ENCODE peak calls at places on chromosomes 13 and 19, in eight cellular contexts. I is tibial nerve, U is IMR-90, O is heart left ventricle, X is uterus, A is gastrocnemius medialis, K is upper lobe of left lung, Q is stomach. T is an unnamed sample.

GRCh38 chr13:51913421-51914136 is 51.8 kb downstream of the CCDC70 start:
- DNase-seq in I (no peak), U (no peak), O (no peak), X (no peak), A (no peak), K (no peak), Q (no peak), T (no peak)

GRCh38 chr13:38641164-38641948 is 45.5 kb upstream of the FREM2 start:
- DNase-seq in I (no peak), U (no peak), O (no peak), X (no peak), A (no peak), K (no peak), Q (no peak), T (no peak)

GRCh38 chr13:19960673-19961015 is 2.1 kb downstream of the ZMYM2 start:
- DNase-seq in I (no peak), U (no peak), O (no peak), X (no peak), A (no peak), K (no peak), Q (no peak), T (no peak)

GRCh38 chr13:25354377-25354776 is 17.4 kb upstream of the ATP8A2 start:
- DNase-seq in I (no peak), U (no peak), O (no peak), X (no peak), A (no peak), K (no peak), Q (no peak), T (no peak)

GRCh38 chr19:48997972-48998371 is 4.3 kb downstream of the RUVBL2 start:
- DNase-seq in I (no peak), U (peak; percentile 45), O (no peak), X (no peak), A (peak; percentile 64), K (peak; percentile 33), Q (peak; percentile 56), T (no peak)

GRCh38 chr19:2394054-2394668 is 33.2 kb downstream of the TIMM13 start:
- DNase-seq in I (peak; percentile 10), U (no peak), O (no peak), X (no peak), A (no peak), K (peak; percentile 52), Q (no peak), T (no peak)

GRCh38 chr19:50332014-50332263 is 2.8 kb upstream of the KCNC3 start:
- DNase-seq in I (no peak), U (no peak), O (no peak), X (no peak), A (peak; percentile 6), K (no peak), Q (no peak), T (no peak)

GRCh38 chr19:14139944-14140343 is 3.6 kb upstream of the ASF1B start:
- DNase-seq in I (no peak), U (no peak), O (no peak), X (no peak), A (peak; percentile 91), K (peak; percentile 76), Q (no peak), T (no peak)

GRCh38 chr19:34217952-34218817 is 36.2 kb upstream of the GARRE1 start:
- DNase-seq in I (peak; percentile 36), U (peak; percentile 98), O (no peak), X (peak; percentile 17), A (peak; percentile 57), K (no peak), Q (peak; percentile 39), T (peak; percentile 67)

GRCh38 chr19:58543826-58544590 is at the start of gene TRIM28:
- DNase-seq in I (peak; percentile 98), U (peak; percentile 99), O (peak; percentile 98), X (peak; percentile 100), A (peak; percentile 97), K (peak; percentile 98), Q (peak; percentile 99), T (peak; percentile 100)

GRCh38 chr19:41263042-41263849 is 926 bp upstream of the HNRNPUL1 start:
- DNase-seq in I (peak; percentile 68), U (peak; percentile 96), O (peak; percentile 61), X (peak; percentile 62), A (peak; percentile 67), K (peak; percentile 82), Q (peak; percentile 66), T (no peak)

GRCh38 chr13:44198826-44199225 is 174.8 kb upstream of the SERP2 start:
- DNase-seq in I (no peak), U (no peak), O (no peak), X (no peak), A (no peak), K (no peak), Q (no peak), T (no peak)

GRCh38 chr13:48930933-48931332 is 44.8 kb upstream of the FNDC3A start:
- DNase-seq in I (no peak), U (no peak), O (no peak), X (no peak), A (no peak), K (no peak), Q (no peak), T (no peak)

GRCh38 chr13:37194428-37194861 is 89.0 kb upstream of the CSNK1A1L start:
- DNase-seq in I (no peak), U (peak; percentile 82), O (no peak), X (no peak), A (no peak), K (no peak), Q (no peak), T (no peak)

GRCh38 chr13:108463365-108463764 is 166.0 kb upstream of the MYO16 start:
- DNase-seq in I (no peak), U (peak; percentile 94), O (no peak), X (no peak), A (no peak), K (no peak), Q (no peak), T (peak; percentile 47)

GRCh38 chr19:32971715-32972540 is at the start of the genes CEP89 and FAAP24:
- DNase-seq in I (peak; percentile 99), U (peak; percentile 99), O (peak; percentile 97), X (peak; percentile 99), A (peak; percentile 99), K (peak; percentile 98), Q (peak; percentile 99), T (peak; percentile 99)
- TF ChIP-seq POLR2A in I (no peak), U (peak; percentile 47), O (no peak), X (no peak), A (no peak), K (no peak), Q (no peak), T (peak; percentile 79)

DNA sequence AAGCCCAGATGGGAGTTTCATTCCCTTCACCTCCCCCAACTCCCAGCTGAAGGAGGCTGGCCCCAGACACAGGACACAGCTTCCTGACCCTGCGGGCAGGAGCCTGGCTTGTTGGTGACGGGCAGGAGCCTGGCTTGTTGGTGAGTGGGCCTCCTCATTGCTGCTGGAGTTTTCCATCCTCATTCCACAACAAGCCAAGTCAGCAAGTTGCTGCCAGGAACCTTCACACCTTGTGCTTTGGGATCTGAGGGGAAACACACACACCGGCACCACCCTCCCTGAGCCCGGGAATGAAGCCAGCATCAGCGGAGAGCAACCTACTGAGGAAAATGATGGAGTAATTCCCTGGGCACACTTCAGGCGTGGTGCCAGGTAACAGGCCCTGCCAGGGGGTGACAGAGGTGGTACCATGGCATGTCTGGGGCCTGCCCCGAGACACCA is 74.9 kb downstream of the ALOX5AP start:
- DNase-seq in I (no peak), U (no peak), O (no peak), X (no peak), A (no peak), K (no peak), Q (no peak), T (no peak)
- TF ChIP-seq POLR2A in I (no peak), U (no peak), O (no peak), X (no peak), A (no peak), K (no peak), Q (no peak), T (no peak)

GRCh38 chr19:36214388-36215275 is at the start of the genes ZNF146 and ZNF565:
- DNase-seq in I (peak; percentile 96), U (peak; percentile 98), O (peak; percentile 97), X (peak; percentile 96), A (peak; percentile 98), K (peak; percentile 98), Q (peak; percentile 97), T (peak; percentile 98)
- TF ChIP-seq POLR2A in I (peak; percentile 89), U (peak; percentile 88), O (no peak), X (peak; percentile 58), A (peak; percentile 78), K (peak; percentile 71), Q (peak; percentile 46), T (peak; percentile 87)

DNA sequence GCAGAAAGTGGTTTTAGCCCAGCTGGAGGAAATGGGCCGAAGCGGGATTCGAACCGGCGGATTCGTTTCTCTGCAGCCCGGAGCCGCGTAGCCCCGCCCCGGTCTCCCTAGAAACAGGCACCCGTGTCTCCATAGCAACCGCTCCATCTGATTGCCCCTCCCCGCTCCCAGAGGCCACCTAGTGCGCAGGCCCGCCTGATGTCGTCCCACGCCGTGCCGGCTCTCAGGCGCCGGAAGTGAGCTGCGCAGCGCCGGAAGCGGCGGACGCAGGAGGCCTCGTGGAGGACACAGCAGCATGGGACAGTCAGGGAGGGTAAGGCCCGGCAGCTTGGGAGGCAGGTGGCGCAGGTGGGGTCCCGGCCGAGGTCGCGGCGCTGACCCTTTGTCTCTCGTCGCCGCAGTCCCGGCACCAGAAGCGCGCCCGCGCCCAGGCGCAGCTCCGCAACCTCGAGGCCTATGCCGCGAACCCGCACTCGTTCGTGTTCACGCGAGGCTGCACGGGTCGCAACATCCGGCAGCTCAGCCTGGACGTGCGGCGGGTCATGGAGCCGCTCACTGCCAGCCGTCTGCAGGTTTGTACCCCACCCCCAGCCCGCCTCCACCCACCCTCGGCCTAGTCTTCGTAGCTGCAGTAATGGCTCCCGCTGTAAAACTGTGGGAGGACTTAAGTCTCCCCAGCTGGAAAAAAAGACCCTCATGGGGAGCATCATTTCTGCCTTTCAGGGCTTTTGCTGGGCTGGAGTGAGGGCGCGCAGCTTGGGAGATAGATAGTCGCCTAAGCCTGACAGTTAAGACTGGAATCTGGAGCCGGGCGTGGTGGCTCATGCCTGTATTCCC is at the start of gene PPAN:
- DNase-seq in I (peak; percentile 99), U (peak; percentile 98), O (peak; percentile 99), X (peak; percentile 97), A (peak; percentile 98), K (peak; percentile 99), Q (peak; percentile 99), T (peak; percentile 96)
- TF ChIP-seq POLR2A in I (peak; percentile 61), U (peak; percentile 86), O (no peak), X (peak; percentile 40), A (peak; percentile 72), K (no peak), Q (no peak), T (peak; percentile 75)

DNA sequence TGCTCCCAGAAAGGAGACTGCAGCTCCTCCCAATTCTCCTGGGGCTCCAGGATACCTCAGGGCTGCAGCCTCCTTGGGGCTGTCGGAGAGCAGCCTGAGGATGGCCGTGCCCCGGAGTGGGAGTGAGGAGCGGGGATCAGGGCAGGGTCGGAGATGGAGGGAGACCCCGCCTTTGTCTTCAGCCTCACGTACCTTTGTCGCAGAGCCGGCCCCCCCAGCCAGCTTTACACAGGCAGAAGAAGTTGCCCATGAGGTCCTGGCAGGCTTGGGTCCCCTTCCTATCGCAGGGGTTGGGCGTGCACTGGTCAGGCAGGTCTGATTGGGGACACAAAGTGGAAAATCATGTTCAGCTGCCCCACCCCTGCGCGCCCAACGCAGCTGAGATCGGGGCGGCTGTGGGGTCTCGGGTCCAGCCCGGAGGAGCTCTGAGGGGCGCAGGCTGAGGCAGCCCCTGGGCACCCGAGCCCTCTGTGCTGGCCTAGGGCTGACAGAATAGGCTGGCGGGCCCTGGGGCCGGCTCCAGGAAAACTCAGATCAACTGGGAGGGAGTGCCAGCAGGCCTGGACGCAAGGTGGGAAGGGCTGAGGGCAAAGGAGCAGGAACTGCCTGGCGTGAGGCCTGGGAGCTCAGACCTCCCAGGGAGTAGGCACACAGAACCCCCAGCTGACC is 24.2 kb downstream of the GAS6 start:
- DNase-seq in I (no peak), U (no peak), O (no peak), X (no peak), A (no peak), K (no peak), Q (peak; percentile 81), T (no peak)
- TF ChIP-seq POLR2A in I (no peak), U (no peak), O (no peak), X (no peak), A (no peak), K (no peak), Q (no peak), T (no peak)